ENCODE peak calls at places on chromosomes 4 and X, in four cellular contexts. M, Z, S and I are unnamed samples.

GRCh38 chr4:172995161-172995560 is 173.4 kb upstream of the GALNT7 start:
- DNase-seq in M (no peak), S (no peak), Z (no peak), I (no peak)

GRCh38 chr4:122783301-122784215 is 43.1 kb upstream of the FGF2 start:
- DNase-seq in S (no peak), M (peak), Z (peak), I (no peak)

GRCh38 chr4:143391895-143392294 is 55.2 kb downstream of the GAB1 start:
- DNase-seq in Z (no peak), M (peak), S (no peak), I (no peak)

GRCh38 chr4:99968330-99968729 is 18.3 kb upstream of the H2AZ1 start:
- DNase-seq in M (peak), S (no peak), Z (no peak), I (no peak)

GRCh38 chrX:137748827-137749226 is 182.9 kb downstream of the ZIC3 start:
- DNase-seq in M (no peak), Z (no peak), S (no peak), I (peak)

GRCh38 chrX:45322382-45322781 is 121.7 kb upstream of the DIPK2B start:
- DNase-seq in M (no peak), S (peak), Z (no peak), I (no peak)

GRCh38 chrX:154013614-154014360 is 5.9 kb downstream of the IRAK1 start:
- DNase-seq in S (peak), Z (peak), M (no peak), I (no peak)

GRCh38 chrX:11412715-11413623 is 119.8 kb downstream of the AMELX start:
- DNase-seq in Z (no peak), S (no peak), M (no peak), I (no peak)

GRCh38 chrX:139058831-139059495 is 347.4 kb upstream of the FGF13 start:
- DNase-seq in M (no peak), S (no peak), Z (no peak), I (no peak)

GRCh38 chrX:44937606-44938005 is 64.6 kb downstream of the KDM6A start:
- DNase-seq in M (no peak), S (no peak), Z (no peak), I (no peak)

GRCh38 chrX:102720237-102721168 is at the start of gene GPRASP3:
- DNase-seq in S (peak), Z (peak), M (no peak), I (peak)

GRCh38 chrX:40326186-40326965 is 228.6 kb upstream of the BCOR start:
- DNase-seq in S (no peak), M (no peak), Z (no peak), I (no peak)

GRCh38 chr4:77600521-77601451 is 4.8 kb upstream of the CXCL13 start:
- DNase-seq in S (no peak), Z (no peak), M (no peak), I (peak)

GRCh38 chrX:2313864-2314646 is 186.7 kb downstream of the DHRSX start:
- DNase-seq in Z (no peak), S (no peak), M (no peak), I (no peak)

GRCh38 chr4:151098191-151098590 is 1.2 kb upstream of the RPS3A start:
- DNase-seq in M (no peak), S (no peak), Z (no peak), I (no peak)

GRCh38 chr4:122758033-122758432 is 25.5 kb downstream of the BBS12 start:
- DNase-seq in M (no peak), S (no peak), Z (no peak), I (no peak)

GRCh38 chr4:156495109-156495508 is 476.5 kb downstream of the PDGFC start:
- DNase-seq in M (no peak), Z (no peak), S (no peak), I (no peak)

GRCh38 chr4:61332671-61333070 is 132.5 kb downstream of the ADGRL3 start:
- DNase-seq in M (no peak), S (no peak), Z (no peak), I (no peak)

GRCh38 chr4:150518559-150518958 is 63.4 kb upstream of the MAB21L2 start:
- DNase-seq in Z (no peak), M (no peak), S (no peak), I (no peak)

GRCh38 chrX:100358766-100359165 is 51.3 kb downstream of the PCDH19 start:
- DNase-seq in Z (no peak), S (no peak), M (no peak), I (peak)

GRCh38 chr4:72063726-72064125 is 31.9 kb downstream of the NPFFR2 start:
- DNase-seq in Z (no peak), M (no peak), S (no peak), I (no peak)

GRCh38 chr4:123939621-123940020 is 543.0 kb downstream of the SPRY1 start:
- DNase-seq in S (no peak), M (peak), Z (no peak), I (no peak)

GRCh38 chr4:169615467-169616106 is 3.2 kb upstream of the NEK1 start:
- DNase-seq in M (no peak), Z (no peak), S (no peak), I (no peak)

GRCh38 chr4:177573487-177573886 is 131.2 kb upstream of the AGA start:
- DNase-seq in M (peak), Z (no peak), S (no peak), I (no peak)

GRCh38 chr4:183388777-183389176 is 55.7 kb upstream of the CDKN2AIP start:
- DNase-seq in S (no peak), M (no peak), Z (no peak), I (no peak)

GRCh38 chr4:26807330-26807729 is 53.3 kb upstream of the STIM2 start:
- DNase-seq in M (no peak), S (no peak), Z (no peak), I (no peak)

GRCh38 chr4:76147454-76148141 is 599 bp downstream of the NUP54 start:
- DNase-seq in Z (no peak), M (peak), S (no peak), I (peak)

GRCh38 chr4:181078236-181078635 is 1165.0 kb upstream of the TENM3 start:
- DNase-seq in M (no peak), S (no peak), Z (no peak), I (no peak)

GRCh38 chr4:23923141-23923540 is 33.3 kb upstream of the PPARGC1A start:
- DNase-seq in M (no peak), S (no peak), Z (no peak), I (peak)

GRCh38 chrX:24231169-24231568 is 81.6 kb downstream of the ZFX start:
- DNase-seq in Z (no peak), S (no peak), M (peak), I (no peak)

GRCh38 chr4:117898496-117898895 is 135.8 kb upstream of the NDST3 start:
- DNase-seq in M (no peak), Z (no peak), S (no peak), I (no peak)